ENCODE peak calls at places on chromosomes 7 and 10, in eight cellular contexts. R is amniotic stem cell; V is iPS-NIHi11; F is renal cortical epithelial cell; O is IMR-90; P is GM20000; Y is activated naive CD8-positive, alpha-beta T cell treated with anti-CD3 and anti-CD28 coated beads, Interleukin-2, amount 50 U/mL, for 24 hours; J is left ventricle myocardium inferior. E is an unnamed sample.

GRCh38 chr10:29030855-29031254 is 258.0 kb upstream of the LYZL1 start:
- DNase-seq in Y (no peak), J (no peak), R (no peak), F (no peak), O (no peak), V (no peak), P (no peak), E (no peak)

GRCh38 chr10:100007239-100008141 is 2.3 kb downstream of the DNMBP start:
- DNase-seq in V (no peak), F (no peak), Y (no peak), J (no peak), R (no peak), P (no peak), O (no peak), E (no peak)

GRCh38 chr7:32001948-32002347 is 68.3 kb downstream of the PDE1C start:
- DNase-seq in V (no peak), O (no peak), F (no peak), Y (no peak), J (no peak), P (no peak), R (no peak), E (no peak)

GRCh38 chr7:134882481-134882880 is 103.0 kb downstream of the CALD1 start:
- DNase-seq in P (no peak), Y (no peak), F (no peak), J (no peak), O (no peak), R (no peak), V (no peak), E (no peak)

GRCh38 chr10:100020161-100020882 is 10.6 kb upstream of the DNMBP start:
- DNase-seq in F (peak), V (no peak), P (peak), R (no peak), O (no peak), Y (no peak), J (no peak), E (no peak)

GRCh38 chr10:44261710-44262455 is 123.0 kb downstream of the CXCL12 start:
- DNase-seq in R (no peak), J (no peak), F (no peak), O (peak), Y (no peak), V (no peak), P (peak), E (no peak)

GRCh38 chr10:79380125-79380917 is 33.1 kb downstream of the PPIF start:
- DNase-seq in R (no peak), V (no peak), Y (no peak), J (no peak), F (peak), O (peak), P (peak), E (no peak)

GRCh38 chr7:105268056-105268455 is 120.7 kb downstream of the SRPK2 start:
- DNase-seq in R (peak), J (no peak), O (peak), Y (no peak), P (no peak), F (peak), V (no peak), E (peak)

GRCh38 chr10:3811331-3811870 is 26.4 kb upstream of the KLF6 start:
- DNase-seq in R (no peak), Y (no peak), P (peak), O (peak), F (peak), J (no peak), V (no peak), E (peak)

GRCh38 chr10:129417164-129417563 is 49.9 kb upstream of the MGMT start:
- DNase-seq in V (no peak), F (no peak), R (no peak), J (no peak), Y (no peak), P (no peak), O (peak), E (no peak)

GRCh38 chr7:21542891-21543527 is at the start of gene DNAH11:
- DNase-seq in O (no peak), R (no peak), Y (peak), P (peak), J (peak), F (no peak), V (peak), E (no peak)

E was measured in skeletal muscle cell.